ENCODE peak calls at places on chromosome 19, in five cellular contexts. One of them, this sample, is unnamed. For H3K4me1, the result is how much of the 10 kb centered on the place peaks cover.

GRCh38 chr19:459724-460511 is 915 bp downstream of the SHC2 start:
- DNase-seq in H1: no peak
- DNase-seq in GM23338: peak
- DNase-seq in transverse colon: peak
- DNase-seq in stomach: peak
- DNase-seq in this sample: peak

GRCh38 chr19:11446652-11447301 is 11.3 kb downstream of the PRKCSH start:
- DNase-seq in H1: no peak
- DNase-seq in GM23338: peak
- DNase-seq in transverse colon: peak
- DNase-seq in stomach: peak
- DNase-seq in this sample: no peak

GRCh38 chr19:9565900-9566705 is 18.2 kb downstream of the ZNF121 start:
- DNase-seq in H1: no peak
- DNase-seq in GM23338: peak
- DNase-seq in transverse colon: no peak
- DNase-seq in stomach: no peak
- DNase-seq in this sample: no peak

GRCh38 chr19:2652504-2653099 is 49.9 kb downstream of the GNG7 start:
- DNase-seq in H1: no peak
- DNase-seq in GM23338: no peak
- DNase-seq in transverse colon: no peak
- DNase-seq in stomach: no peak
- DNase-seq in this sample: no peak

GRCh38 chr19:507286-508203 is at the start of gene TPGS1:
- DNase-seq in H1: no peak
- DNase-seq in GM23338: peak
- DNase-seq in transverse colon: peak
- DNase-seq in stomach: peak
- DNase-seq in this sample: peak

GRCh38 chr19:33740811-33741396 is 55.8 kb upstream of the KCTD15 start:
- DNase-seq in H1: peak
- DNase-seq in GM23338: peak
- DNase-seq in transverse colon: no peak
- DNase-seq in stomach: no peak
- DNase-seq in this sample: no peak

GRCh38 chr19:3607398-3608078 is 863 bp upstream of the TBXA2R start:
- DNase-seq in H1: no peak
- DNase-seq in GM23338: peak
- DNase-seq in transverse colon: no peak
- DNase-seq in stomach: no peak
- DNase-seq in this sample: no peak

GRCh38 chr19:35013820-35014754 is 14.0 kb downstream of the GRAMD1A start:
- DNase-seq in H1: no peak
- DNase-seq in GM23338: no peak
- DNase-seq in transverse colon: peak
- DNase-seq in stomach: no peak
- DNase-seq in this sample: no peak

GRCh38 chr19:53503126-53503525 is 34.8 kb upstream of the ZNF331 start:
- DNase-seq in H1: no peak
- DNase-seq in GM23338: no peak
- DNase-seq in transverse colon: no peak
- DNase-seq in stomach: no peak
- DNase-seq in this sample: no peak

GRCh38 chr19:50962245-50962644 is 7.1 kb downstream of the KLK6 start:
- DNase-seq in H1: no peak
- DNase-seq in GM23338: no peak
- DNase-seq in transverse colon: no peak
- DNase-seq in stomach: no peak
- DNase-seq in this sample: no peak

GRCh38 chr19:6092329-6093286 is 17.7 kb downstream of the RFX2 start:
- DNase-seq in H1: peak
- DNase-seq in GM23338: peak
- DNase-seq in transverse colon: peak
- DNase-seq in stomach: peak
- DNase-seq in this sample: peak
- H3K4me3 ChIP-seq in H1: peak
- H3K4me3 ChIP-seq in GM23338: peak
- H3K4me3 ChIP-seq in transverse colon: no peak
- H3K4me3 ChIP-seq in stomach: peak
- H3K4me3 ChIP-seq in this sample: peak

DNA sequence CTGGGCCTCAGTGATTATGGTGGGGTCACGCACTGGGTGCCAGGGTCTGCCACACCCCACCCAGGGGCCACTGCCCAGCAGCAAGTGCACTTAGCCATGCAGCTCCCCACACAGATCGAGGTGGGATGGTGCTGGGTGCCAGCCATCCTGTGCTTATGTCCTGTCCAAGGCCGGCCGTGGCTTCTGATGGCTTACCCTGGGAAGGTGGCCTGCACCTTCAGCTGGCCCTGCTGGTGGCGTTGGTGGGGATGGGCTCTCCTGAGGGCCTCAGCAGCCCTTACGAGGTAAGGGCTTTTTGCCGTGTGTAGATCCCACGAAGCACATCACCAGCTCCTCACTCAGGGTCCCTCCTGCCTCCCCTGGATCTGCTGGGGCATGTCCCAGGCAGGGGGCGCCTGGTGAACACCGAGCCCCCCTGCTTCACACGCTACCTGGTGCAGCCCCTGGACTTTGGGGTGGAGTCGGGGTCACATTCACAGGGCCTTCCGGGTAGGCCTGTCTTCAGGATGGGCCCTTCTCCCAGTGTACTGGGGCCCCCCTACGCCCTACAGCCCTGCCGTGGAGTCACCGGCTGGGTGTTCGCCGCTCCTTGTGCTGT is 46.6 kb downstream of the CRTC1 start:
- DNase-seq in H1: no peak
- DNase-seq in GM23338: no peak
- DNase-seq in transverse colon: no peak
- DNase-seq in stomach: no peak
- DNase-seq in this sample: no peak
- H3K4me1 ChIP-seq in H1: under half
- H3K4me1 ChIP-seq in GM23338: under half
- H3K4me1 ChIP-seq in transverse colon: under half
- H3K4me1 ChIP-seq in stomach: under half
- H3K4me1 ChIP-seq in this sample: under half

GRCh38 chr19:19138110-19138981 is at the start of gene TMEM161A:
- DNase-seq in H1: peak
- DNase-seq in GM23338: peak
- DNase-seq in transverse colon: peak
- DNase-seq in stomach: peak
- DNase-seq in this sample: peak
- TF ChIP-seq POLR2AphosphoS5 in H1: no peak
- TF ChIP-seq POLR2AphosphoS5 in GM23338: peak
- TF ChIP-seq POLR2AphosphoS5 in transverse colon: peak
- TF ChIP-seq POLR2AphosphoS5 in stomach: peak
- TF ChIP-seq POLR2AphosphoS5 in this sample: peak

GRCh38 chr19:46213156-46213555 is 16.4 kb upstream of the IGFL1 start:
- DNase-seq in H1: no peak
- DNase-seq in GM23338: no peak
- DNase-seq in transverse colon: no peak
- DNase-seq in stomach: no peak
- DNase-seq in this sample: no peak

GRCh38 chr19:46213806-46214205 is 15.7 kb upstream of the IGFL1 start:
- DNase-seq in H1: no peak
- DNase-seq in GM23338: no peak
- DNase-seq in transverse colon: no peak
- DNase-seq in stomach: no peak
- DNase-seq in this sample: no peak

GRCh38 chr19:46209051-46209450 is 20.5 kb upstream of the IGFL1 start:
- DNase-seq in H1: no peak
- DNase-seq in GM23338: no peak
- DNase-seq in transverse colon: no peak
- DNase-seq in stomach: no peak
- DNase-seq in this sample: no peak

GRCh38 chr19:46210634-46211033 is 18.9 kb upstream of the IGFL1 start:
- DNase-seq in H1: no peak
- DNase-seq in GM23338: no peak
- DNase-seq in transverse colon: no peak
- DNase-seq in stomach: no peak
- DNase-seq in this sample: no peak

GRCh38 chr19:46211201-46211881 is 18.2 kb upstream of the IGFL1 start:
- DNase-seq in H1: peak
- DNase-seq in GM23338: peak
- DNase-seq in transverse colon: no peak
- DNase-seq in stomach: peak
- DNase-seq in this sample: peak
- H3K4me3 ChIP-seq in H1: no peak
- H3K4me3 ChIP-seq in GM23338: no peak
- H3K4me3 ChIP-seq in transverse colon: no peak
- H3K4me3 ChIP-seq in stomach: no peak
- H3K4me3 ChIP-seq in this sample: no peak

DNA sequence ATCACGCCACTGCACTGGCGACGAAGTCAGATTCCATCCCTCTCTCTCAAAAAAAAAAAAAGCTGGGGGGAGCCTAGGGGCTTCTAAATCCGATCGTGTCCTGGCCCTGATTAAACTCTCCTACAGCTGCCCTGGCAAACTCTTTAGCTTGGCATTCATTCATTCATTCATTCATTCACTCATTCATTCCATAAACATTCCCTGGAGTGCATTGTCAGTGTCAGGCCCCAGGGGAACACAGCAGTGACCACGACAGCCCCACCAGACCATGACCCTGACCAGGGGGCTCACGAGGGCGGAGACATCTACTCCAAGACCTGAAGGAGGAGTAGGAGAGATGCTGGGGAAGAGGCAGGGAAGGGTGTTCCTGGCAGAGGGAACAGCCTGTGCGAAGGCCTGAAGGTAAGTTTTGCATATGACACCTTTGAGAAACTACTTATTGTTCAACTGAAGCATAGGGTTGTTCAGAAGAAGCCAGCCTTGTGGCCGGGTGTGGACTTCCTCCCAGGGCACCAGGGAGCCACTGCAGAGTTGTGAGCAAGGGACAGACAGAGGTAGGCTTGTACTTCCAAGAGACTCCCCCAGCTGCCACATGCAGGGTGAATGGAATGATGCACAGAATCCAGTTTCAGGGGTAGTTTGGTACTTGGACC is 24.5 kb downstream of the CEACAM16 start:
- DNase-seq in H1: no peak
- DNase-seq in GM23338: no peak
- DNase-seq in transverse colon: no peak
- DNase-seq in stomach: no peak
- DNase-seq in this sample: no peak
- H3K4me1 ChIP-seq in H1: under half
- H3K4me1 ChIP-seq in GM23338: under half
- H3K4me1 ChIP-seq in transverse colon: under half
- H3K4me1 ChIP-seq in stomach: under half
- H3K4me1 ChIP-seq in this sample: under half

GRCh38 chr19:41421314-41421713 is 5.9 kb downstream of the B3GNT8 start:
- DNase-seq in H1: no peak
- DNase-seq in GM23338: no peak
- DNase-seq in transverse colon: peak
- DNase-seq in stomach: no peak
- DNase-seq in this sample: no peak

GRCh38 chr19:41424335-41425173 is 2.6 kb downstream of the B3GNT8 start:
- DNase-seq in H1: no peak
- DNase-seq in GM23338: no peak
- DNase-seq in transverse colon: no peak
- DNase-seq in stomach: no peak
- DNase-seq in this sample: no peak

GRCh38 chr19:41422955-41423354 is 4.2 kb downstream of the B3GNT8 start:
- DNase-seq in H1: no peak
- DNase-seq in GM23338: no peak
- DNase-seq in transverse colon: no peak
- DNase-seq in stomach: no peak
- DNase-seq in this sample: no peak

GRCh38 chr19:41421973-41422372 is 5.2 kb downstream of the B3GNT8 start:
- DNase-seq in H1: no peak
- DNase-seq in GM23338: no peak
- DNase-seq in transverse colon: no peak
- DNase-seq in stomach: no peak
- DNase-seq in this sample: no peak

DNA sequence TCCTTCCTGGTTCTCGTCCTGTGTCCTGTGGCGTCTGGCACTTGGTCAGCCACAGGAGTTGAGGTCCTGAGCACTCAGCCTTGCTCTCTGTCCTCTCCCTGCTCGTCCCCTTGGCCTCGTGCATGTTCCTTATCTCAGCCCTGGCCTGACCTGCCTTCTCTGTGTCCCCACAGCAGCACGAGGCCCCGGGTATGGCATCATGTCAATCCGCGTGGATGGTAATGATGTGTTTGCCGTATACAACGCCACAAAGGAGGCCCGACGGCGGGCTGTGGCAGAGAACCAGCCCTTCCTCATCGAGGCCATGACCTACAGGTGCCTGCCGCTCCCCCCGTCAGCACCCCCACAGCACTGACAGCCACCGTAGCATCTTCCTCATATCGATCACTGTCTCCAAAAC is 4.7 kb downstream of the B3GNT8 start:
- DNase-seq in H1: no peak
- DNase-seq in GM23338: no peak
- DNase-seq in transverse colon: no peak
- DNase-seq in stomach: no peak
- DNase-seq in this sample: no peak
- TF ChIP-seq POLR2AphosphoS5 in H1: no peak
- TF ChIP-seq POLR2AphosphoS5 in GM23338: no peak
- TF ChIP-seq POLR2AphosphoS5 in transverse colon: no peak
- TF ChIP-seq POLR2AphosphoS5 in stomach: no peak
- TF ChIP-seq POLR2AphosphoS5 in this sample: no peak

DNA sequence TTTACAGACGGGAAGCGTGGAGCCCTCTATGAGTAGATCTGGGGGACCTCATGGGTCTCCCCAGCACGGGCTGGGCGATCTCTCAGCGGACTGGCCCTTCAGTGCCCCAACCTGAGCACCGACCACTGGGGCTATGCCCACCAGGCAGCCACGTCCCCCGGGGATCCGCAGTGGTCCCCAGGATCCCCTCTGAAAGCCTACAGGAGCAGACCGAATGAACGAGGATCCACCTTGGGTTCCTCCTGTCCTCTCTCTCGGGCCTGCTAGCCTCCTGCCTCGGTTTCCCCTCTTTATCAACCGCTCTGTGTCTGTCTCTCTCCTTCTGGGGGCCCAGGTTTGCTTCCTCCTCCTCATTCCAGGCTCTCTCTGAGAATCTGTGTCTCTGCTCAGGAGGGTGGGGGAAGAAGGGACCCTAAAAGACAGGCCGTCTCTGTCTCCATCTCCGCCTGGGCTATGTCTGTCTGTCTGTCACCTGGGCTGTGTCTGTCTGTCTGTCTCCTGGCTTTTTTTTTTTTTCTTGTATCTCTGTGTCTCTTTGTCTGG is 2.0 kb upstream of the MEIS3 start:
- DNase-seq in H1: no peak
- DNase-seq in GM23338: no peak
- DNase-seq in transverse colon: no peak
- DNase-seq in stomach: no peak
- DNase-seq in this sample: no peak
- H3K4me3 ChIP-seq in H1: peak
- H3K4me3 ChIP-seq in GM23338: peak
- H3K4me3 ChIP-seq in transverse colon: no peak
- H3K4me3 ChIP-seq in stomach: no peak
- H3K4me3 ChIP-seq in this sample: no peak